ENCODE peak calls at places on chromosomes 2 and 18, in seven cellular contexts. J is lower leg skin, K is colonic mucosa, U is fibroblast of mammary gland, N is psoas muscle, F is NCI-H1105 treated with DMSO at 0.1 percent for 48 hours, W is GM19239. C is an unnamed sample.

GRCh38 chr18:6994053-6994452 is 123.5 kb downstream of the LAMA1 start:
- DNase-seq in K (no peak), J (no peak), W (no peak), N (no peak), U (no peak), F (no peak), C (no peak)

GRCh38 chr18:28576941-28577340 is 400.0 kb upstream of the CDH2 start:
- DNase-seq in F (no peak), J (no peak), U (peak), W (no peak), K (no peak), N (no peak), C (no peak)

GRCh38 chr2:125405816-125406215 is 1250.1 kb upstream of the GYPC start:
- DNase-seq in F (no peak), K (no peak), N (no peak), J (no peak), U (peak), W (no peak), C (no peak)

GRCh38 chr2:84875213-84875560 is 5.7 kb downstream of the TRABD2A start:
- DNase-seq in W (no peak), F (no peak), K (no peak), U (no peak), N (no peak), J (peak), C (no peak)

GRCh38 chr2:172103471-172104292 is 982 bp upstream of the DLX2 start:
- DNase-seq in F (peak), N (peak), U (peak), K (peak), W (no peak), J (peak), C (peak)

GRCh38 chr18:56003009-56003408 is 415.0 kb upstream of the TCF4 start:
- DNase-seq in J (no peak), U (no peak), K (no peak), N (no peak), F (no peak), W (no peak), C (no peak)

GRCh38 chr18:36284671-36285295 is 12.7 kb upstream of the FHOD3 start:
- DNase-seq in F (peak), J (no peak), W (peak), U (peak), N (no peak), K (peak), C (peak)

GRCh38 chr2:11862049-11862448 is 115.6 kb downstream of the LPIN1 start:
- DNase-seq in N (no peak), K (no peak), U (no peak), J (no peak), F (no peak), W (no peak), C (no peak)

GRCh38 chr2:222307138-222307756 is 8.4 kb upstream of the PAX3 start:
- DNase-seq in N (no peak), J (no peak), U (no peak), K (peak), F (no peak), W (no peak), C (no peak)

GRCh38 chr2:199882667-199883066 is 28.4 kb upstream of the C2orf69 start:
- DNase-seq in U (no peak), F (no peak), K (no peak), N (no peak), W (no peak), J (no peak), C (no peak)

GRCh38 chr2:4976407-4976806 is 715.8 kb upstream of the SOX11 start:
- DNase-seq in F (no peak), N (no peak), K (no peak), U (no peak), W (no peak), J (no peak), C (no peak)

GRCh38 chr18:3675446-3675845 is 225.5 kb downstream of the TGIF1 start:
- DNase-seq in J (no peak), W (no peak), N (no peak), F (no peak), K (no peak), U (no peak), C (no peak)

GRCh38 chr2:168889635-168890005 is 610 bp downstream of the SPC25 start:
- DNase-seq in J (no peak), F (no peak), W (no peak), N (no peak), K (peak), U (no peak), C (no peak)

GRCh38 chr18:14767474-14767873 is 19.5 kb downstream of the ANKRD30B start:
- DNase-seq in U (no peak), K (no peak), F (no peak), J (no peak), W (no peak), N (no peak), C (no peak)

GRCh38 chr2:215749092-215749957 is 264.0 kb downstream of the MREG start:
- DNase-seq in K (no peak), N (peak), F (no peak), J (peak), U (peak), W (no peak), C (no peak)

GRCh38 chr2:223560704-223561435 is 41.3 kb downstream of the SCG2 start:
- DNase-seq in U (peak), W (no peak), F (peak), J (no peak), N (no peak), K (no peak), C (no peak)

C was measured in NCI-H1694.